ENCODE peak calls at places on chromosome 19, in five cellular contexts. I, R, W, E and Y are unnamed samples.

GRCh38 chr19:35718345-35719041 is 690 bp downstream of the KMT2B start:
- DNase-seq in W (peak), R (no peak), E (no peak), I (no peak), Y (peak)

GRCh38 chr19:10142701-10143375 is 23.1 kb upstream of the EIF3G start:
- DNase-seq in W (no peak), R (no peak), I (no peak), E (no peak), Y (no peak)

GRCh38 chr19:3625996-3626472 is 556 bp downstream of the CACTIN start:
- DNase-seq in R (no peak), W (peak), I (no peak), E (no peak), Y (no peak)

GRCh38 chr19:10001899-10002298 is 8.4 kb downstream of the COL5A3 start:
- DNase-seq in W (peak), R (peak), E (no peak), I (no peak), Y (no peak)

GRCh38 chr19:12478234-12478941 is 6.2 kb downstream of the ZNF709 start:
- DNase-seq in I (no peak), E (no peak), R (no peak), W (no peak), Y (no peak)

GRCh38 chr19:41225238-41226052 is 6.4 kb downstream of the AXL start:
- DNase-seq in W (peak), I (no peak), E (peak), R (peak), Y (no peak)

GRCh38 chr19:35484637-35485036 is 5.6 kb downstream of the KRTDAP start:
- DNase-seq in I (peak), R (no peak), W (no peak), E (no peak), Y (no peak)

GRCh38 chr19:40059624-40060023 is 3.6 kb upstream of the ZNF780B start:
- DNase-seq in I (no peak), R (no peak), E (no peak), W (no peak), Y (no peak)

GRCh38 chr19:44998025-44998424 is 3.2 kb upstream of the RELB start:
- DNase-seq in I (no peak), E (no peak), W (no peak), R (no peak), Y (no peak)

GRCh38 chr19:16036941-16037340 is 39.4 kb upstream of the TPM4 start:
- DNase-seq in R (no peak), W (no peak), E (no peak), I (no peak), Y (no peak)

GRCh38 chr19:30227661-30228112 is 144.5 kb upstream of the ZNF536 start:
- DNase-seq in W (peak), E (peak), R (peak), I (no peak), Y (no peak)

GRCh38 chr19:45406165-45406956 is at the start of gene POLR1G:
- DNase-seq in E (peak), I (peak), R (peak), W (peak), Y (no peak)

GRCh38 chr19:11164879-11165406 is 9.4 kb upstream of the SPC24 start:
- DNase-seq in I (no peak), R (no peak), W (no peak), E (no peak), Y (no peak)

GRCh38 chr19:45215391-45216191 is 29.6 kb downstream of the EXOC3L2 start:
- DNase-seq in R (no peak), I (no peak), E (no peak), W (no peak), Y (peak)

GRCh38 chr19:17303940-17304267 is 679 bp upstream of the ABHD8 start:
- DNase-seq in R (no peak), I (no peak), W (no peak), E (no peak), Y (no peak)

GRCh38 chr19:3851254-3852176 is 17.3 kb downstream of the ZFR2 start:
- DNase-seq in W (no peak), I (no peak), R (no peak), E (peak), Y (no peak)

GRCh38 chr19:47324502-47324901 is 7.5 kb upstream of the C5AR2 start:
- DNase-seq in E (no peak), R (no peak), I (no peak), W (no peak), Y (no peak)

GRCh38 chr19:21604351-21604926 is 99.0 kb downstream of the ZNF429 start:
- DNase-seq in R (no peak), I (no peak), W (no peak), E (no peak), Y (no peak)

DNA sequence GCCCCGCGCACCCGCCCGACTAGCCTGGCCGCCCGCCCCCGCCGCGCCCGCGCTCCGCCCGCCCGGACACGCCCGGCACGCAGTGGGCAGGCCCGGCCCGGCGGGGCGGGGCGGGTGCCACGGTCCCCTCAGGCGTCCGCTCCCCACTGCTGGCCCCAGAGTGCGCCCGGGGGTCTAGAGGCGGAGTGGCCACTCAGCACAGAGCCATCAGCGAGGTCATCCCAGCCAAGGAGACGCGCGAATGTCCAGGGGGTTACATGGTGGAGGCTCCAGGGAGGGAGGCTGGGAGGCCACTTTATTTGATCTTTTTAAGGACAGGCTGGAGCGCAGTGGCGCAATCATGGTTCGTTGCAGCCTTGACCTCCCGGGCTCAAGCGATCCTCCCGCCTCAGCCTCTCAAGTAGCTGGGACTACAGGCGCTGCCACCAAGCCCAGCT is 236 bp upstream of the TINCR start:
- DNase-seq in R (no peak), I (no peak), E (no peak), W (no peak), Y (no peak)
- TF ChIP-seq EZH2 in R (no peak), I (no peak), E (no peak), W (no peak), Y (no peak)

GRCh38 chr19:38713227-38713649 is 31.0 kb downstream of the CAPN12 start:
- DNase-seq in R (no peak), E (no peak), I (no peak), W (no peak), Y (no peak)
- TF ChIP-seq RAD21 in R (no peak), E (no peak), I (no peak), W (no peak), Y (no peak)

GRCh38 chr19:1765904-1766799 is 12.8 kb downstream of the ONECUT3 start:
- DNase-seq in W (no peak), I (no peak), E (no peak), R (no peak), Y (peak)
- TF ChIP-seq EZH2 in W (no peak), I (no peak), E (no peak), R (no peak), Y (peak)

GRCh38 chr19:18761531-18762110 is 29.5 kb downstream of the COMP start:
- DNase-seq in I (no peak), R (no peak), E (no peak), W (no peak), Y (no peak)
- TF ChIP-seq RAD21 in I (no peak), R (no peak), E (no peak), W (no peak), Y (no peak)

DNA sequence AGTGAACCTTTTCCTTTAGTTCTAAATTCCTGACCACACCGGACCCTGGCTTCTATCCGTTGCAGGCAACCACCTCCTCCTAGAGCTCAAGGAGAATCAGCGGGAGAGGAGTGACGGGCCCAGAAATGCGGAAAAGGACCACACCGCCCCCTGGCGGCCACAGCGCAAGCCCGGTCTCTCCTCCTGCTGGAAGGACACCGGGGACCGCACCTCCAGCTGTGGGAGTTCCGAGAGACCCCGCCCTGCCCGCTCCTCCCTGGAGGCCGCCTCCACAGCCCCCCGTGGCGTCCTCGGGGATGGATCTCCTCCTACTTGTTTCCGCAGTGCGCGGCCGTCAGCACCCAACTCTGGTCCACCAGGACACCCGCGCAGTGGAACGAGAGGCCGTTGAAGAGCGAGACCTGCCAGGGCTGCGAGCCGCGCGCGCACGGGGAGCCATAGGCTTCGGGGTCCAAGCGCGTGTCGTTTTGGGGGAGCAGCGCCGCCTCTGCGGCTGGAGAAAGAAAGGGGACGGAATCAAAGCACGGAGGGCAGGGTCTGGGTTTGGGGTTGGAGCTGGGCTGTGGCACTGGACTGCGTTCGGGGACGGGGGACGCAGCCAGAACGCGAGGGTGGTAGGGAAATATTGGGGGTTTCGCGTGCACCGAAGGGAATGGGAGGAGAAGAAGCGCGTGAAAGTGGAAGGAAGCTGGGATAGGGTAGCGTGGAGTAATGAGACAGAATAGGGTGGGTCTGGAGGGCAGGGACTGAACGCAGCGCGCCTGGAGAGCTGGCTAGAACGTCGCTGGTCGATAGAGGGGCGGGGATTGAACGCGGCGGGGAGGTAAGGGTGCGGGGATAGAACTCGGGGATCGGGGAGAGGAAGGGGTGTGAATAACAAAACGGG is 2.5 kb downstream of the KLK10 start:
- DNase-seq in W (peak), E (peak), I (no peak), R (peak), Y (peak)
- TF ChIP-seq EZH2 in W (no peak), E (no peak), I (no peak), R (no peak), Y (peak)

DNA sequence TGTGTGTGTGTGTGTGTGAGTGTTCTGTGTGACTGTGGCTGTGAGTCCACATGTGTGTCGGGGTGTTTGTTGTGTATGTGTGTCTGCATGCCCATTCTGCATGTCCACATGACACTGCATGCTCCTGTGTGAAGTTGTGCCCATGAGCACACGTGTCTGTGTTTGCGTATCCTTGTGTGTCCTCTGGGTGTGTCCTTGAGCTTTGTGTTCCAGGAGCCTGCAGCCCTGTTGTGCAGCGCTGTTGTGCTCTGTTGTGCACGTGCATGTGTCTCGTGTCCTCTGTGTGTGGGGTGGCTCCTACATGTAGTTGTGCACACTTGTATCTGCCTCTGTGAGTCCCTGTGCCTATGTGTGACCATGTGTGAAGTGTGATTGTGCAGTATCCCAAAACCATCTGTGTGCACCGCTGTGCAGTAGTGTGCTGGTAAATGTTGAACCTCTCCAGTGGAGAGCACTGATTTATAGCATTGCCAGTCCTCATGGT is 2.2 kb upstream of the ARHGEF18 start:
- DNase-seq in I (no peak), R (peak), E (no peak), W (no peak), Y (no peak)
- TF ChIP-seq RAD21 in I (no peak), R (no peak), E (no peak), W (no peak), Y (no peak)

GRCh38 chr19:1786668-1787067 is 25.4 kb downstream of the ATP8B3 start:
- DNase-seq in E (no peak), R (no peak), W (no peak), I (no peak), Y (no peak)

GRCh38 chr19:1790054-1790762 is 21.9 kb downstream of the ATP8B3 start:
- DNase-seq in R (no peak), I (no peak), W (no peak), E (no peak), Y (no peak)

GRCh38 chr19:1787116-1787515 is 25.0 kb downstream of the ATP8B3 start:
- DNase-seq in I (no peak), R (no peak), E (no peak), W (no peak), Y (no peak)

GRCh38 chr19:1791879-1792278 is 20.2 kb downstream of the ATP8B3 start:
- DNase-seq in W (no peak), E (no peak), I (no peak), R (no peak), Y (no peak)

GRCh38 chr19:1789282-1790020 is 22.6 kb downstream of the ATP8B3 start:
- DNase-seq in I (no peak), R (no peak), W (no peak), E (no peak), Y (no peak)
- TF ChIP-seq EZH2 in I (no peak), R (no peak), W (no peak), E (no peak), Y (peak)

DNA sequence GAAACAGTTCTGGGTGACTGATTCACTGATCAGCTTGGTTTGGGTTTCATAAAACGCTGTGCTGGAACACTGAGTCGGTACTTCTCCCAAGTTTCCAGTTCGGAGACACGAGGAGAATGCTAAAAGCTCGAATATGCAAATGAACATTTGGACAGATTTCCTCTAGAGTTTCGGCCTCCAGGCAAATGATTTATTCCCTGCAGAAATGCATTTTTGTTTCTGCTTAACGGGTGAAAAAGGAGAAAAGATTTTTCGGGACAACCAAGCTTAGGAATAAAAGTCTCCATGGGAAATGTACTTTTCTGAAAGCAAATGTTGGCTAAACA is 211.1 kb downstream of the UQCRFS1 start:
- DNase-seq in W (no peak), R (no peak), I (no peak), E (no peak), Y (no peak)
- TF ChIP-seq RAD21 in W (no peak), R (no peak), I (no peak), E (no peak), Y (no peak)